ENCODE peak calls at places on chromosomes 2 and 18, in eight cellular contexts. L, T, X, R, D, M, K and Q are unnamed samples.

GRCh38 chr2:192357216-192357615 is 162.5 kb upstream of the TMEFF2 start:
- DNase-seq in L (no peak), T (no peak), X (no peak), R (no peak), D (no peak), M (no peak), K (no peak), Q (no peak)

GRCh38 chr2:30178618-30179404 is 32.0 kb downstream of the YPEL5 start:
- DNase-seq in L (no peak), T (peak; percentile 65), X (no peak), R (no peak), D (peak; percentile 10), M (no peak), K (no peak), Q (no peak)

GRCh38 chr2:233413529-233414272 is 59.4 kb downstream of the DGKD start:
- DNase-seq in L (no peak), T (no peak), X (peak; percentile 19), R (peak; percentile 82), D (peak; percentile 94), M (peak; percentile 74), K (peak; percentile 57), Q (peak; percentile 22)

GRCh38 chr2:221503965-221504364 is 68.1 kb downstream of the EPHA4 start:
- DNase-seq in L (no peak), T (no peak), X (no peak), R (no peak), D (no peak), M (no peak), K (no peak), Q (no peak)

GRCh38 chr18:22933958-22934423 is 863 bp downstream of the RBBP8 start:
- DNase-seq in L (no peak), T (no peak), X (no peak), R (no peak), D (no peak), M (no peak), K (no peak), Q (no peak)

GRCh38 chr2:169303579-169304285 is 58.6 kb downstream of the LRP2 start:
- DNase-seq in L (no peak), T (no peak), X (no peak), R (no peak), D (peak; percentile 21), M (no peak), K (no peak), Q (peak; percentile 21)

GRCh38 chr2:61762292-61762691 is 91.6 kb downstream of the FAM161A start:
- DNase-seq in L (no peak), T (no peak), X (no peak), R (no peak), D (no peak), M (peak; percentile 52), K (no peak), Q (no peak)

GRCh38 chr2:239747274-239747673 is 277.9 kb downstream of the NDUFA10 start:
- DNase-seq in L (no peak), T (no peak), X (no peak), R (no peak), D (no peak), M (no peak), K (no peak), Q (no peak)

GRCh38 chr2:80303825-80304521 is 579 bp downstream of the LRRTM1 start:
- DNase-seq in L (no peak), T (no peak), X (no peak), R (no peak), D (no peak), M (no peak), K (no peak), Q (peak; percentile 17)